ENCODE peak calls at places on chromosomes 7 and 10, in six cellular contexts. One of them, this sample, is unnamed.

GRCh38 chr7:18020138-18020715 is 7.4 kb downstream of the PRPS1L1 start:
- DNase-seq in T follicular helper cell: no peak
- DNase-seq in activated CD8-positive, alpha-beta T cell treated with anti-CD3 and anti-CD28 coated beads, Interleukin-2, amount 10 ng/mL, durations not matched to agents 7 days and 5 days: no peak
- DNase-seq in NCI-H69: peak; percentile 12
- DNase-seq in C1 segment of cervical spinal cord: no peak
- DNase-seq in HuH-7.5: no peak
- DNase-seq in this sample: no peak

GRCh38 chr7:3977391-3977790 is 676.3 kb downstream of the SDK1 start:
- DNase-seq in T follicular helper cell: no peak
- DNase-seq in activated CD8-positive, alpha-beta T cell treated with anti-CD3 and anti-CD28 coated beads, Interleukin-2, amount 10 ng/mL, durations not matched to agents 7 days and 5 days: no peak
- DNase-seq in NCI-H69: no peak
- DNase-seq in C1 segment of cervical spinal cord: no peak
- DNase-seq in HuH-7.5: no peak
- DNase-seq in this sample: no peak

GRCh38 chr10:123926401-123927264 is 35.0 kb upstream of the CPXM2 start:
- DNase-seq in T follicular helper cell: no peak
- DNase-seq in activated CD8-positive, alpha-beta T cell treated with anti-CD3 and anti-CD28 coated beads, Interleukin-2, amount 10 ng/mL, durations not matched to agents 7 days and 5 days: no peak
- DNase-seq in NCI-H69: no peak
- DNase-seq in C1 segment of cervical spinal cord: no peak
- DNase-seq in HuH-7.5: no peak
- DNase-seq in this sample: peak; percentile 29

GRCh38 chr7:81135322-81135721 is 216.5 kb upstream of the SEMA3C start:
- DNase-seq in T follicular helper cell: no peak
- DNase-seq in activated CD8-positive, alpha-beta T cell treated with anti-CD3 and anti-CD28 coated beads, Interleukin-2, amount 10 ng/mL, durations not matched to agents 7 days and 5 days: no peak
- DNase-seq in NCI-H69: no peak
- DNase-seq in C1 segment of cervical spinal cord: no peak
- DNase-seq in HuH-7.5: no peak
- DNase-seq in this sample: no peak

GRCh38 chr7:116807011-116807560 is 55.3 kb upstream of the CAPZA2 start:
- DNase-seq in T follicular helper cell: no peak
- DNase-seq in activated CD8-positive, alpha-beta T cell treated with anti-CD3 and anti-CD28 coated beads, Interleukin-2, amount 10 ng/mL, durations not matched to agents 7 days and 5 days: no peak
- DNase-seq in NCI-H69: peak; percentile 11
- DNase-seq in C1 segment of cervical spinal cord: no peak
- DNase-seq in HuH-7.5: no peak
- DNase-seq in this sample: no peak

GRCh38 chr10:75508239-75508813 is 76.9 kb downstream of the LRMDA start:
- DNase-seq in T follicular helper cell: no peak
- DNase-seq in activated CD8-positive, alpha-beta T cell treated with anti-CD3 and anti-CD28 coated beads, Interleukin-2, amount 10 ng/mL, durations not matched to agents 7 days and 5 days: no peak
- DNase-seq in NCI-H69: peak; percentile 80
- DNase-seq in C1 segment of cervical spinal cord: no peak
- DNase-seq in HuH-7.5: no peak
- DNase-seq in this sample: no peak

GRCh38 chr10:23319835-23320234 is 24.8 kb downstream of the C10orf67 start:
- DNase-seq in T follicular helper cell: no peak
- DNase-seq in activated CD8-positive, alpha-beta T cell treated with anti-CD3 and anti-CD28 coated beads, Interleukin-2, amount 10 ng/mL, durations not matched to agents 7 days and 5 days: no peak
- DNase-seq in NCI-H69: no peak
- DNase-seq in C1 segment of cervical spinal cord: no peak
- DNase-seq in HuH-7.5: no peak
- DNase-seq in this sample: no peak

GRCh38 chr7:156927571-156928405 is 21.7 kb upstream of the NOM1 start:
- DNase-seq in T follicular helper cell: no peak
- DNase-seq in activated CD8-positive, alpha-beta T cell treated with anti-CD3 and anti-CD28 coated beads, Interleukin-2, amount 10 ng/mL, durations not matched to agents 7 days and 5 days: no peak
- DNase-seq in NCI-H69: peak; percentile 58
- DNase-seq in C1 segment of cervical spinal cord: no peak
- DNase-seq in HuH-7.5: no peak
- DNase-seq in this sample: no peak

GRCh38 chr7:158327571-158328180 is 259.9 kb downstream of the PTPRN2 start:
- DNase-seq in T follicular helper cell: no peak
- DNase-seq in activated CD8-positive, alpha-beta T cell treated with anti-CD3 and anti-CD28 coated beads, Interleukin-2, amount 10 ng/mL, durations not matched to agents 7 days and 5 days: no peak
- DNase-seq in NCI-H69: peak; percentile 37
- DNase-seq in C1 segment of cervical spinal cord: no peak
- DNase-seq in HuH-7.5: no peak
- DNase-seq in this sample: no peak

This sample was measured in GM06990.